ENCODE peak calls at places on chromosomes 5 and 9, in nine cellular contexts. O, I, Y, B, L, W, H, E and S are unnamed samples.
A peak's percentile ranks its signal among the peaks of the same experiment; 100 is the strongest.

GRCh38 chr5:121189569-121190305 is 661.9 kb upstream of the FTMT start:
- DNase-seq in O (no peak), L (peak; percentile 41), W (peak; percentile 18), E (no peak), H (no peak), Y (no peak), B (no peak), I (no peak), S (no peak)

GRCh38 chr9:126504977-126505455 is 108.7 kb upstream of the LMX1B start:
- DNase-seq in H (no peak), Y (no peak), O (peak; percentile 4), W (no peak), L (no peak), I (no peak), B (no peak), E (no peak), S (no peak)

GRCh38 chr5:154485850-154486426 is 7.9 kb upstream of the HAND1 start:
- DNase-seq in H (no peak), L (no peak), B (no peak), I (no peak), W (no peak), Y (no peak), O (no peak), E (no peak), S (no peak)

GRCh38 chr5:16626696-16627264 is 10.0 kb upstream of the RETREG1 start:
- DNase-seq in B (no peak), L (no peak), I (no peak), Y (no peak), E (no peak), O (no peak), W (no peak), H (no peak), S (no peak)

GRCh38 chr9:92483896-92484545 is 1.7 kb upstream of the ASPN start:
- DNase-seq in W (no peak), O (no peak), I (no peak), Y (no peak), B (no peak), E (no peak), H (no peak), L (no peak), S (no peak)

GRCh38 chr9:34458013-34458966 is at the start of the genes DNAI1 and FAM219A:
- DNase-seq in I (peak; percentile 97), W (peak; percentile 98), O (peak; percentile 99), Y (peak; percentile 88), L (peak; percentile 94), H (peak; percentile 99), B (peak; percentile 95), E (peak; percentile 99), S (peak; percentile 99)

GRCh38 chr9:134850611-134851010 is 30.0 kb upstream of the FCN2 start:
- DNase-seq in W (no peak), I (no peak), E (no peak), H (no peak), O (no peak), B (no peak), L (no peak), Y (no peak), S (no peak)

GRCh38 chr5:69416699-69417098 is 1.8 kb downstream of the MARVELD2 start:
- DNase-seq in W (no peak), B (no peak), L (no peak), Y (no peak), H (no peak), E (no peak), I (no peak), O (no peak), S (no peak)

GRCh38 chr5:172144291-172144815 is 43.7 kb downstream of the STK10 start:
- DNase-seq in Y (no peak), L (no peak), H (peak; percentile 90), B (no peak), O (no peak), I (no peak), W (peak; percentile 39), E (peak; percentile 68), S (no peak)

GRCh38 chr9:801399-802071 is 40.0 kb upstream of the DMRT1 start:
- DNase-seq in W (no peak), I (no peak), L (peak; percentile 90), Y (no peak), O (no peak), B (peak; percentile 76), H (no peak), E (no peak), S (no peak)

GRCh38 chr5:36363101-36363500 is 61.4 kb upstream of the RANBP3L start:
- DNase-seq in O (no peak), W (no peak), I (no peak), L (peak; percentile 90), Y (no peak), B (no peak), H (peak; percentile 42), E (no peak), S (no peak)